ENCODE peak calls at places on chromosomes 13 and 19, in ten cellular contexts. One of them, this sample, is unnamed.

GRCh38 chr13:95644611-95645052 is at the start of gene DZIP1:
- DNase-seq in BJ: no peak
- DNase-seq in H1: no peak
- DNase-seq in fibroblast of pulmonary artery: peak
- DNase-seq in BE2C: peak
- DNase-seq in right lobe of liver: peak
- DNase-seq in effector memory CD4-positive, alpha-beta T cell: no peak
- DNase-seq in mammary epithelial cell: peak
- DNase-seq in tibial artery: peak
- DNase-seq in AG09309: peak
- DNase-seq in this sample: peak

GRCh38 chr19:2461751-2462634 is 5.2 kb upstream of the LMNB2 start:
- DNase-seq in fibroblast of pulmonary artery: peak
- DNase-seq in BJ: no peak
- DNase-seq in BE2C: peak
- DNase-seq in H1: peak
- DNase-seq in right lobe of liver: peak
- DNase-seq in tibial artery: peak
- DNase-seq in mammary epithelial cell: peak
- DNase-seq in effector memory CD4-positive, alpha-beta T cell: no peak
- DNase-seq in AG09309: no peak
- DNase-seq in this sample: no peak

GRCh38 chr19:1416014-1416841 is 8.8 kb downstream of the DAZAP1 start:
- DNase-seq in fibroblast of pulmonary artery: peak
- DNase-seq in BJ: no peak
- DNase-seq in H1: no peak
- DNase-seq in tibial artery: no peak
- DNase-seq in right lobe of liver: no peak
- DNase-seq in mammary epithelial cell: peak
- DNase-seq in AG09309: no peak
- DNase-seq in effector memory CD4-positive, alpha-beta T cell: no peak
- DNase-seq in BE2C: no peak
- DNase-seq in this sample: no peak

GRCh38 chr13:102399791-102400618 is 1.8 kb downstream of the FGF14 start:
- DNase-seq in right lobe of liver: peak
- DNase-seq in BE2C: peak
- DNase-seq in H1: peak
- DNase-seq in fibroblast of pulmonary artery: no peak
- DNase-seq in AG09309: no peak
- DNase-seq in BJ: no peak
- DNase-seq in mammary epithelial cell: peak
- DNase-seq in effector memory CD4-positive, alpha-beta T cell: no peak
- DNase-seq in tibial artery: no peak
- DNase-seq in this sample: peak

GRCh38 chr13:80030491-80030890 is 310.4 kb downstream of the SPRY2 start:
- DNase-seq in BJ: no peak
- DNase-seq in BE2C: peak
- DNase-seq in H1: no peak
- DNase-seq in tibial artery: no peak
- DNase-seq in mammary epithelial cell: peak
- DNase-seq in AG09309: no peak
- DNase-seq in effector memory CD4-positive, alpha-beta T cell: no peak
- DNase-seq in fibroblast of pulmonary artery: peak
- DNase-seq in right lobe of liver: peak
- DNase-seq in this sample: no peak

GRCh38 chr13:28494537-28494860 is 429 bp downstream of the FLT1 start:
- DNase-seq in tibial artery: no peak
- DNase-seq in fibroblast of pulmonary artery: peak
- DNase-seq in AG09309: no peak
- DNase-seq in mammary epithelial cell: peak
- DNase-seq in right lobe of liver: no peak
- DNase-seq in H1: no peak
- DNase-seq in effector memory CD4-positive, alpha-beta T cell: no peak
- DNase-seq in BE2C: peak
- DNase-seq in BJ: no peak
- DNase-seq in this sample: no peak

GRCh38 chr13:43335669-43336068 is 312.3 kb downstream of the DNAJC15 start:
- DNase-seq in right lobe of liver: no peak
- DNase-seq in mammary epithelial cell: no peak
- DNase-seq in BJ: no peak
- DNase-seq in fibroblast of pulmonary artery: no peak
- DNase-seq in effector memory CD4-positive, alpha-beta T cell: no peak
- DNase-seq in H1: no peak
- DNase-seq in AG09309: no peak
- DNase-seq in BE2C: no peak
- DNase-seq in tibial artery: no peak
- DNase-seq in this sample: no peak

GRCh38 chr13:23870356-23871146 is 18.6 kb downstream of the MIPEP start:
- DNase-seq in effector memory CD4-positive, alpha-beta T cell: no peak
- DNase-seq in BJ: no peak
- DNase-seq in mammary epithelial cell: no peak
- DNase-seq in right lobe of liver: no peak
- DNase-seq in fibroblast of pulmonary artery: no peak
- DNase-seq in AG09309: no peak
- DNase-seq in tibial artery: no peak
- DNase-seq in H1: no peak
- DNase-seq in BE2C: no peak
- DNase-seq in this sample: no peak

GRCh38 chr13:49218493-49219051 is 1.6 kb upstream of the MLNR start:
- DNase-seq in fibroblast of pulmonary artery: no peak
- DNase-seq in BE2C: no peak
- DNase-seq in H1: peak
- DNase-seq in mammary epithelial cell: no peak
- DNase-seq in BJ: no peak
- DNase-seq in right lobe of liver: no peak
- DNase-seq in effector memory CD4-positive, alpha-beta T cell: no peak
- DNase-seq in tibial artery: no peak
- DNase-seq in AG09309: no peak
- DNase-seq in this sample: no peak

GRCh38 chr13:20145521-20145920 is 15.3 kb downstream of the GJA3 start:
- DNase-seq in BE2C: no peak
- DNase-seq in right lobe of liver: no peak
- DNase-seq in effector memory CD4-positive, alpha-beta T cell: no peak
- DNase-seq in AG09309: no peak
- DNase-seq in mammary epithelial cell: no peak
- DNase-seq in tibial artery: no peak
- DNase-seq in BJ: no peak
- DNase-seq in H1: peak
- DNase-seq in fibroblast of pulmonary artery: no peak
- DNase-seq in this sample: no peak

GRCh38 chr19:32415246-32415645 is 9.7 kb downstream of the DPY19L3 start:
- DNase-seq in mammary epithelial cell: no peak
- DNase-seq in effector memory CD4-positive, alpha-beta T cell: no peak
- DNase-seq in right lobe of liver: no peak
- DNase-seq in BJ: no peak
- DNase-seq in AG09309: no peak
- DNase-seq in H1: no peak
- DNase-seq in BE2C: no peak
- DNase-seq in fibroblast of pulmonary artery: no peak
- DNase-seq in tibial artery: no peak
- DNase-seq in this sample: no peak
- H3K4me3 ChIP-seq in mammary epithelial cell: no peak
- H3K4me3 ChIP-seq in effector memory CD4-positive, alpha-beta T cell: no peak
- H3K4me3 ChIP-seq in right lobe of liver: no peak
- H3K4me3 ChIP-seq in BJ: no peak
- H3K4me3 ChIP-seq in AG09309: no peak
- H3K4me3 ChIP-seq in H1: no peak
- H3K4me3 ChIP-seq in BE2C: no peak
- H3K4me3 ChIP-seq in fibroblast of pulmonary artery: no peak
- H3K4me3 ChIP-seq in tibial artery: no peak
- H3K4me3 ChIP-seq in this sample: no peak

GRCh38 chr13:113001251-113002140 is 32.5 kb downstream of the MCF2L start:
- DNase-seq in fibroblast of pulmonary artery: peak
- DNase-seq in tibial artery: no peak
- DNase-seq in mammary epithelial cell: no peak
- DNase-seq in BE2C: peak
- DNase-seq in H1: no peak
- DNase-seq in effector memory CD4-positive, alpha-beta T cell: no peak
- DNase-seq in BJ: no peak
- DNase-seq in AG09309: no peak
- DNase-seq in right lobe of liver: no peak
- DNase-seq in this sample: no peak

GRCh38 chr13:113004126-113004525 is 35.1 kb downstream of the MCF2L start:
- DNase-seq in BE2C: no peak
- DNase-seq in right lobe of liver: no peak
- DNase-seq in mammary epithelial cell: no peak
- DNase-seq in tibial artery: no peak
- DNase-seq in AG09309: no peak
- DNase-seq in effector memory CD4-positive, alpha-beta T cell: no peak
- DNase-seq in fibroblast of pulmonary artery: no peak
- DNase-seq in H1: no peak
- DNase-seq in BJ: no peak
- DNase-seq in this sample: no peak

GRCh38 chr13:113000575-113000974 is 31.6 kb downstream of the MCF2L start:
- DNase-seq in BE2C: no peak
- DNase-seq in tibial artery: no peak
- DNase-seq in BJ: no peak
- DNase-seq in H1: no peak
- DNase-seq in effector memory CD4-positive, alpha-beta T cell: no peak
- DNase-seq in fibroblast of pulmonary artery: no peak
- DNase-seq in mammary epithelial cell: no peak
- DNase-seq in AG09309: no peak
- DNase-seq in right lobe of liver: no peak
- DNase-seq in this sample: no peak

GRCh38 chr13:113002891-113003290 is 33.9 kb downstream of the MCF2L start:
- DNase-seq in mammary epithelial cell: no peak
- DNase-seq in H1: no peak
- DNase-seq in BJ: no peak
- DNase-seq in tibial artery: no peak
- DNase-seq in AG09309: no peak
- DNase-seq in BE2C: no peak
- DNase-seq in right lobe of liver: no peak
- DNase-seq in fibroblast of pulmonary artery: no peak
- DNase-seq in effector memory CD4-positive, alpha-beta T cell: no peak
- DNase-seq in this sample: no peak

GRCh38 chr13:113002206-113002821 is 33.3 kb downstream of the MCF2L start:
- DNase-seq in BE2C: peak
- DNase-seq in effector memory CD4-positive, alpha-beta T cell: no peak
- DNase-seq in H1: peak
- DNase-seq in BJ: no peak
- DNase-seq in mammary epithelial cell: no peak
- DNase-seq in tibial artery: no peak
- DNase-seq in right lobe of liver: no peak
- DNase-seq in fibroblast of pulmonary artery: no peak
- DNase-seq in AG09309: no peak
- DNase-seq in this sample: no peak
- H3K4me3 ChIP-seq in BE2C: peak
- H3K4me3 ChIP-seq in effector memory CD4-positive, alpha-beta T cell: no peak
- H3K4me3 ChIP-seq in H1: no peak
- H3K4me3 ChIP-seq in BJ: no peak
- H3K4me3 ChIP-seq in mammary epithelial cell: no peak
- H3K4me3 ChIP-seq in tibial artery: no peak
- H3K4me3 ChIP-seq in right lobe of liver: no peak
- H3K4me3 ChIP-seq in fibroblast of pulmonary artery: no peak
- H3K4me3 ChIP-seq in AG09309: no peak
- H3K4me3 ChIP-seq in this sample: no peak

DNA sequence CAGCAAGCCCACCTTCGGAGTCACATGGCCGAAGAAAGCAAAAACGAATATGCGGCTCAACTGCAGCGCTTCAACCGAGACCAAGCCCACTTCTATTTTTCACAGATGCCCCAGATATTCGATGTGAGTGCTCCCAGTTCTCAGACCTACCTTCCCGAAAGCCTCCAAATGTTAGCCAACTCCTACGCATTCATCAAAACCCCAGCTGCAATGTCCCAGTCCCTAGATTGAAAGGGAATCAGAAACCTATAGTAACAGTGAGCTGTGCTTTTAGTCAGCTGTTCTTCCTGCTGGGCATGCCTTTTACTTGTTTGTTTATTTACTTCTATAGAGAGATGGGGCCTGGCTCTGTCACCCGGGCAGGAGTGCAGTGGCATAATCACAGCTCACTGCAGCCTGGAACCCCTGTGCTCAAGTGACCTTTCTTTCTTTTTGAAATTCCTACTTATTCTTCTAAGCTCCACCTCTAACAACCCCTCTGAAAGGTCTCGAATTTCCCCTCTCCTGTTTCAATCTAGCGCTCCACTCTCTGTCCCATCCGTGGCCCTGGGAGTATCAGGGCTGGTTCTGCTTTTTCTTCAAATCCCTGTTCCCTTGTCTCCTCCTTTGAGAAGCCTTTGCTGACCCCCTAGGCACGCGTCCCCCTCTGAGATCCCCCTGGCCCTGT is 4.4 kb downstream of the TRIP10 start:
- DNase-seq in BE2C: no peak
- DNase-seq in right lobe of liver: no peak
- DNase-seq in AG09309: no peak
- DNase-seq in effector memory CD4-positive, alpha-beta T cell: no peak
- DNase-seq in H1: no peak
- DNase-seq in mammary epithelial cell: no peak
- DNase-seq in fibroblast of pulmonary artery: peak
- DNase-seq in BJ: no peak
- DNase-seq in tibial artery: no peak
- DNase-seq in this sample: no peak
- H3K4me3 ChIP-seq in BE2C: no peak
- H3K4me3 ChIP-seq in right lobe of liver: no peak
- H3K4me3 ChIP-seq in AG09309: no peak
- H3K4me3 ChIP-seq in effector memory CD4-positive, alpha-beta T cell: no peak
- H3K4me3 ChIP-seq in H1: no peak
- H3K4me3 ChIP-seq in mammary epithelial cell: no peak
- H3K4me3 ChIP-seq in fibroblast of pulmonary artery: peak
- H3K4me3 ChIP-seq in BJ: no peak
- H3K4me3 ChIP-seq in tibial artery: peak
- H3K4me3 ChIP-seq in this sample: peak

GRCh38 chr19:42279902-42280760 is 11.1 kb downstream of the CIC start:
- DNase-seq in AG09309: peak
- DNase-seq in BJ: no peak
- DNase-seq in mammary epithelial cell: peak
- DNase-seq in right lobe of liver: peak
- DNase-seq in BE2C: peak
- DNase-seq in fibroblast of pulmonary artery: peak
- DNase-seq in tibial artery: peak
- DNase-seq in effector memory CD4-positive, alpha-beta T cell: peak
- DNase-seq in H1: peak
- DNase-seq in this sample: peak

GRCh38 chr19:42282036-42282762 is 13.1 kb downstream of the CIC start:
- DNase-seq in fibroblast of pulmonary artery: no peak
- DNase-seq in H1: peak
- DNase-seq in right lobe of liver: peak
- DNase-seq in BJ: no peak
- DNase-seq in effector memory CD4-positive, alpha-beta T cell: no peak
- DNase-seq in tibial artery: no peak
- DNase-seq in AG09309: no peak
- DNase-seq in BE2C: peak
- DNase-seq in mammary epithelial cell: no peak
- DNase-seq in this sample: peak

GRCh38 chr19:42280761-42281174 is 11.7 kb downstream of the CIC start:
- DNase-seq in tibial artery: peak
- DNase-seq in right lobe of liver: no peak
- DNase-seq in effector memory CD4-positive, alpha-beta T cell: no peak
- DNase-seq in H1: no peak
- DNase-seq in BJ: no peak
- DNase-seq in AG09309: no peak
- DNase-seq in mammary epithelial cell: no peak
- DNase-seq in fibroblast of pulmonary artery: no peak
- DNase-seq in BE2C: no peak
- DNase-seq in this sample: no peak

GRCh38 chr19:42282810-42283247 is 13.8 kb downstream of the CIC start:
- DNase-seq in BE2C: no peak
- DNase-seq in fibroblast of pulmonary artery: no peak
- DNase-seq in right lobe of liver: no peak
- DNase-seq in AG09309: no peak
- DNase-seq in mammary epithelial cell: no peak
- DNase-seq in H1: no peak
- DNase-seq in BJ: no peak
- DNase-seq in effector memory CD4-positive, alpha-beta T cell: no peak
- DNase-seq in tibial artery: no peak
- DNase-seq in this sample: peak

GRCh38 chr19:42281175-42282035 is 12.4 kb downstream of the CIC start:
- DNase-seq in effector memory CD4-positive, alpha-beta T cell: no peak
- DNase-seq in H1: peak
- DNase-seq in AG09309: no peak
- DNase-seq in tibial artery: peak
- DNase-seq in BJ: no peak
- DNase-seq in mammary epithelial cell: peak
- DNase-seq in fibroblast of pulmonary artery: peak
- DNase-seq in right lobe of liver: peak
- DNase-seq in BE2C: peak
- DNase-seq in this sample: peak
- H3K4me3 ChIP-seq in effector memory CD4-positive, alpha-beta T cell: peak
- H3K4me3 ChIP-seq in H1: peak
- H3K4me3 ChIP-seq in AG09309: peak
- H3K4me3 ChIP-seq in tibial artery: peak
- H3K4me3 ChIP-seq in BJ: peak
- H3K4me3 ChIP-seq in mammary epithelial cell: peak
- H3K4me3 ChIP-seq in fibroblast of pulmonary artery: peak
- H3K4me3 ChIP-seq in right lobe of liver: no peak
- H3K4me3 ChIP-seq in BE2C: peak
- H3K4me3 ChIP-seq in this sample: peak

This sample was measured in sigmoid colon.